ENCODE peak calls at places on chromosomes 6 and 20, in five cellular contexts. V is occipital lobe; P is mesenchymal stem cell; M is memory B cell; E is stimulated activated CD4-positive, alpha-beta T cell treated with anti-CD3 and anti-CD28 coated beads, Interleukin-4, amount 100 ng/mL, for 48 hours. W is an unnamed sample.

GRCh38 chr6:38713812-38714211 is 1.3 kb upstream of the DNAH8 start:
- DNase-seq in P (no peak), M (no peak), E (peak), V (no peak), W (no peak)

GRCh38 chr20:61980647-61981583 is 84.8 kb downstream of the TAF4 start:
- DNase-seq in E (no peak), V (no peak), M (peak), P (peak), W (no peak)

GRCh38 chr6:162056745-162057144 is 670.8 kb downstream of the PRKN start:
- DNase-seq in V (no peak), M (no peak), E (no peak), P (peak), W (no peak)

GRCh38 chr6:35376282-35376681 is 33.9 kb downstream of the PPARD start:
- DNase-seq in V (no peak), M (no peak), E (no peak), P (no peak), W (no peak)

GRCh38 chr6:138161434-138162103 is at the start of gene ARFGEF3:
- DNase-seq in P (peak), M (peak), E (peak), V (peak), W (peak)

GRCh38 chr6:127606131-127606562 is 29.2 kb downstream of the C6orf58 start:
- DNase-seq in P (peak), M (no peak), V (no peak), E (no peak), W (no peak)

GRCh38 chr6:105259912-105260889 is 80.4 kb upstream of the POPDC3 start:
- DNase-seq in V (no peak), M (no peak), P (no peak), E (no peak), W (no peak)

GRCh38 chr6:103236923-103237322 is 1622.8 kb downstream of the HACE1 start:
- DNase-seq in V (no peak), E (no peak), M (no peak), P (no peak), W (no peak)

GRCh38 chr6:15614277-15614676 is 48.6 kb downstream of the DTNBP1 start:
- DNase-seq in P (no peak), V (no peak), M (no peak), E (no peak), W (no peak)

GRCh38 chr6:167031082-167031709 is 32.0 kb downstream of the CEP43 start:
- DNase-seq in E (no peak), V (no peak), P (no peak), M (no peak), W (no peak)

GRCh38 chr20:15814360-15814759 is 758.9 kb downstream of the KIF16B start:
- DNase-seq in M (no peak), E (no peak), P (no peak), V (no peak), W (no peak)

GRCh38 chr6:132136976-132137375 is 185.8 kb upstream of the CCN2 start:
- DNase-seq in E (no peak), V (no peak), M (no peak), P (no peak), W (no peak)

GRCh38 chr20:43725666-43726065 is 1.1 kb downstream of the GTSF1L start:
- DNase-seq in V (no peak), E (no peak), M (no peak), P (peak), W (no peak)

GRCh38 chr20:61742097-61742805 is 323.4 kb downstream of the TAF4 start:
- DNase-seq in V (no peak), E (no peak), M (no peak), P (no peak), W (no peak)

GRCh38 chr6:9484091-9484490 is 930.8 kb downstream of the TFAP2A start:
- DNase-seq in V (no peak), P (no peak), E (no peak), M (no peak), W (no peak)

GRCh38 chr6:108157234-108157971 is 8.4 kb upstream of the NR2E1 start:
- DNase-seq in V (no peak), E (no peak), M (no peak), P (no peak), W (no peak)

GRCh38 chr20:37856932-37857660 is 45.8 kb upstream of the VSTM2L start:
- DNase-seq in P (peak), M (no peak), E (no peak), V (no peak), W (no peak)

GRCh38 chr6:71226151-71226550 is 62.5 kb upstream of the OGFRL1 start:
- DNase-seq in V (no peak), M (no peak), P (no peak), E (no peak), W (no peak)

GRCh38 chr20:47304287-47304686 is 52.2 kb downstream of the ZMYND8 start:
- DNase-seq in P (peak), V (no peak), E (no peak), M (no peak), W (no peak)

GRCh38 chr6:52245425-52245824 is 1.1 kb upstream of the IL17F start:
- DNase-seq in P (no peak), V (no peak), E (no peak), M (no peak), W (no peak)

GRCh38 chr20:47973519-47974233 is 188.4 kb upstream of the SULF2 start:
- DNase-seq in P (no peak), E (no peak), M (no peak), V (no peak), W (no peak)

GRCh38 chr6:46338098-46338497 is 153.2 kb downstream of the RCAN2 start:
- DNase-seq in V (no peak), M (no peak), E (no peak), P (no peak), W (no peak)

GRCh38 chr20:25230177-25230831 is 17.6 kb upstream of the PYGB start:
- DNase-seq in M (no peak), V (no peak), P (no peak), E (no peak), W (no peak)

GRCh38 chr6:124977067-124977908 is 15.1 kb downstream of the RNF217 start:
- DNase-seq in E (no peak), V (no peak), P (peak), M (no peak), W (no peak)

GRCh38 chr6:111812080-111813038 is 60.9 kb downstream of the FYN start:
- DNase-seq in M (no peak), E (no peak), P (no peak), V (no peak), W (no peak)

GRCh38 chr6:147077251-147077650 is 127.0 kb upstream of the STXBP5 start:
- DNase-seq in M (no peak), E (no peak), V (no peak), P (no peak), W (peak)

GRCh38 chr6:82030761-82031160 is 216.8 kb downstream of the IBTK start:
- DNase-seq in V (no peak), P (no peak), E (no peak), M (no peak), W (no peak)

GRCh38 chr6:159961523-159961922 is 7.4 kb upstream of the IGF2R start:
- DNase-seq in M (no peak), V (no peak), P (no peak), E (no peak), W (no peak)

GRCh38 chr6:6438286-6438685 is 117.8 kb upstream of the F13A1 start:
- DNase-seq in M (no peak), P (no peak), V (no peak), E (no peak), W (no peak)

GRCh38 chr6:138522611-138523010 is 23.3 kb upstream of the NHSL1 start:
- DNase-seq in E (no peak), P (peak), V (no peak), M (no peak), W (no peak)

GRCh38 chr6:33029297-33030184 is 20.1 kb upstream of the HLA-DOA start:
- DNase-seq in V (no peak), M (peak), P (peak), E (no peak), W (no peak)

GRCh38 chr20:47231382-47232042 is 125.0 kb downstream of the ZMYND8 start:
- DNase-seq in M (no peak), E (no peak), P (no peak), V (no peak), W (no peak)

GRCh38 chr6:88574666-88575065 is 388.8 kb downstream of the RNGTT start:
- DNase-seq in P (no peak), E (no peak), V (no peak), M (no peak), W (no peak)

GRCh38 chr6:157893238-157893637 is 70.2 kb downstream of the SNX9 start:
- DNase-seq in E (no peak), V (no peak), M (no peak), P (no peak), W (no peak)

GRCh38 chr6:170205126-170205525 is 85.8 kb downstream of the DLL1 start:
- DNase-seq in M (no peak), P (no peak), E (no peak), V (no peak), W (no peak)

GRCh38 chr6:26536571-26537159 is 1.5 kb upstream of the HMGN4 start:
- DNase-seq in V (peak), M (no peak), E (peak), P (peak), W (no peak)

GRCh38 chr6:75183099-75183541 is 22.7 kb downstream of the COL12A1 start:
- DNase-seq in E (no peak), V (no peak), M (no peak), P (peak), W (no peak)

GRCh38 chr6:52540286-52540902 is 36.5 kb downstream of the TRAM2 start:
- DNase-seq in V (no peak), M (no peak), E (no peak), P (no peak), W (no peak)

W was measured in pancreas.